ENCODE peak calls at places on chromosome 16, in eight cellular contexts. One of them, this sample, is unnamed.

GRCh38 chr16:30485818-30486436 is 13.4 kb downstream of the ITGAL start:
- DNase-seq in neuronal stem cell: no peak
- DNase-seq in mammary epithelial cell: no peak
- DNase-seq in tibial nerve: no peak
- DNase-seq in OCI-LY7: no peak
- DNase-seq in natural killer cell treated with Interleukin-12 subunit alpha and Interleukin-12 subunit beta and Interleukin-15 and Interleukin-18, amount 100 ng/mL, for 72 hours: no peak
- DNase-seq in IMR-90: peak
- DNase-seq in HFFc6: no peak
- DNase-seq in this sample: no peak

GRCh38 chr16:9330036-9330545 is 238.6 kb downstream of the HAPSTR1 start:
- DNase-seq in IMR-90: no peak
- DNase-seq in tibial nerve: no peak
- DNase-seq in HFFc6: no peak
- DNase-seq in natural killer cell treated with Interleukin-12 subunit alpha and Interleukin-12 subunit beta and Interleukin-15 and Interleukin-18, amount 100 ng/mL, for 72 hours: no peak
- DNase-seq in mammary epithelial cell: no peak
- DNase-seq in neuronal stem cell: no peak
- DNase-seq in OCI-LY7: no peak
- DNase-seq in this sample: no peak

GRCh38 chr16:56558024-56558747 is 6.7 kb upstream of the MT4 start:
- DNase-seq in tibial nerve: no peak
- DNase-seq in natural killer cell treated with Interleukin-12 subunit alpha and Interleukin-12 subunit beta and Interleukin-15 and Interleukin-18, amount 100 ng/mL, for 72 hours: no peak
- DNase-seq in mammary epithelial cell: peak
- DNase-seq in neuronal stem cell: no peak
- DNase-seq in HFFc6: peak
- DNase-seq in OCI-LY7: no peak
- DNase-seq in IMR-90: peak
- DNase-seq in this sample: no peak

GRCh38 chr16:1290860-1291575 is 18.4 kb upstream of the UBE2I start:
- DNase-seq in natural killer cell treated with Interleukin-12 subunit alpha and Interleukin-12 subunit beta and Interleukin-15 and Interleukin-18, amount 100 ng/mL, for 72 hours: no peak
- DNase-seq in neuronal stem cell: no peak
- DNase-seq in IMR-90: no peak
- DNase-seq in mammary epithelial cell: no peak
- DNase-seq in tibial nerve: no peak
- DNase-seq in OCI-LY7: no peak
- DNase-seq in HFFc6: no peak
- DNase-seq in this sample: no peak

GRCh38 chr16:30996324-30996999 is 11.5 kb downstream of the HSD3B7 start:
- DNase-seq in IMR-90: no peak
- DNase-seq in tibial nerve: no peak
- DNase-seq in mammary epithelial cell: no peak
- DNase-seq in natural killer cell treated with Interleukin-12 subunit alpha and Interleukin-12 subunit beta and Interleukin-15 and Interleukin-18, amount 100 ng/mL, for 72 hours: no peak
- DNase-seq in HFFc6: no peak
- DNase-seq in OCI-LY7: peak
- DNase-seq in neuronal stem cell: no peak
- DNase-seq in this sample: no peak

GRCh38 chr16:89195521-89196171 is 4.7 kb downstream of the SLC22A31 start:
- DNase-seq in HFFc6: no peak
- DNase-seq in IMR-90: no peak
- DNase-seq in natural killer cell treated with Interleukin-12 subunit alpha and Interleukin-12 subunit beta and Interleukin-15 and Interleukin-18, amount 100 ng/mL, for 72 hours: no peak
- DNase-seq in tibial nerve: no peak
- DNase-seq in OCI-LY7: no peak
- DNase-seq in mammary epithelial cell: no peak
- DNase-seq in neuronal stem cell: no peak
- DNase-seq in this sample: no peak

GRCh38 chr16:57017251-57017650 is 27.9 kb downstream of the NLRC5 start:
- DNase-seq in OCI-LY7: no peak
- DNase-seq in IMR-90: peak
- DNase-seq in neuronal stem cell: no peak
- DNase-seq in natural killer cell treated with Interleukin-12 subunit alpha and Interleukin-12 subunit beta and Interleukin-15 and Interleukin-18, amount 100 ng/mL, for 72 hours: peak
- DNase-seq in mammary epithelial cell: no peak
- DNase-seq in HFFc6: no peak
- DNase-seq in tibial nerve: no peak
- DNase-seq in this sample: no peak

GRCh38 chr16:82612263-82612662 is 14.5 kb upstream of the CDH13 start:
- DNase-seq in OCI-LY7: no peak
- DNase-seq in natural killer cell treated with Interleukin-12 subunit alpha and Interleukin-12 subunit beta and Interleukin-15 and Interleukin-18, amount 100 ng/mL, for 72 hours: no peak
- DNase-seq in neuronal stem cell: no peak
- DNase-seq in mammary epithelial cell: no peak
- DNase-seq in tibial nerve: no peak
- DNase-seq in IMR-90: no peak
- DNase-seq in HFFc6: no peak
- DNase-seq in this sample: no peak

GRCh38 chr16:73323880-73324279 is 276.0 kb upstream of the ZFHX3 start:
- DNase-seq in HFFc6: no peak
- DNase-seq in OCI-LY7: no peak
- DNase-seq in tibial nerve: peak
- DNase-seq in IMR-90: no peak
- DNase-seq in natural killer cell treated with Interleukin-12 subunit alpha and Interleukin-12 subunit beta and Interleukin-15 and Interleukin-18, amount 100 ng/mL, for 72 hours: no peak
- DNase-seq in neuronal stem cell: no peak
- DNase-seq in mammary epithelial cell: no peak
- DNase-seq in this sample: no peak

GRCh38 chr16:69105501-69106361 is at the start of gene HAS3:
- DNase-seq in HFFc6: peak
- DNase-seq in IMR-90: peak
- DNase-seq in mammary epithelial cell: peak
- DNase-seq in OCI-LY7: peak
- DNase-seq in neuronal stem cell: peak
- DNase-seq in tibial nerve: no peak
- DNase-seq in natural killer cell treated with Interleukin-12 subunit alpha and Interleukin-12 subunit beta and Interleukin-15 and Interleukin-18, amount 100 ng/mL, for 72 hours: no peak
- DNase-seq in this sample: no peak

GRCh38 chr16:21667575-21667974 is 3.8 kb downstream of the OTOA start:
- DNase-seq in natural killer cell treated with Interleukin-12 subunit alpha and Interleukin-12 subunit beta and Interleukin-15 and Interleukin-18, amount 100 ng/mL, for 72 hours: no peak
- DNase-seq in mammary epithelial cell: no peak
- DNase-seq in IMR-90: no peak
- DNase-seq in tibial nerve: no peak
- DNase-seq in HFFc6: no peak
- DNase-seq in OCI-LY7: no peak
- DNase-seq in neuronal stem cell: no peak
- DNase-seq in this sample: no peak

GRCh38 chr16:22712471-22712870 is 101.5 kb upstream of the HS3ST2 start:
- DNase-seq in natural killer cell treated with Interleukin-12 subunit alpha and Interleukin-12 subunit beta and Interleukin-15 and Interleukin-18, amount 100 ng/mL, for 72 hours: no peak
- DNase-seq in neuronal stem cell: no peak
- DNase-seq in tibial nerve: no peak
- DNase-seq in HFFc6: no peak
- DNase-seq in IMR-90: no peak
- DNase-seq in mammary epithelial cell: no peak
- DNase-seq in OCI-LY7: no peak
- DNase-seq in this sample: no peak

GRCh38 chr16:2518823-2519710 is 1.1 kb upstream of the AMDHD2 start:
- DNase-seq in OCI-LY7: no peak
- DNase-seq in mammary epithelial cell: no peak
- DNase-seq in IMR-90: no peak
- DNase-seq in HFFc6: no peak
- DNase-seq in tibial nerve: no peak
- DNase-seq in neuronal stem cell: no peak
- DNase-seq in natural killer cell treated with Interleukin-12 subunit alpha and Interleukin-12 subunit beta and Interleukin-15 and Interleukin-18, amount 100 ng/mL, for 72 hours: no peak
- DNase-seq in this sample: no peak

GRCh38 chr16:2033057-2033911 is 6.6 kb downstream of the NHERF2 start:
- DNase-seq in OCI-LY7: no peak
- DNase-seq in IMR-90: peak
- DNase-seq in mammary epithelial cell: peak
- DNase-seq in HFFc6: peak
- DNase-seq in natural killer cell treated with Interleukin-12 subunit alpha and Interleukin-12 subunit beta and Interleukin-15 and Interleukin-18, amount 100 ng/mL, for 72 hours: no peak
- DNase-seq in tibial nerve: peak
- DNase-seq in neuronal stem cell: no peak
- DNase-seq in this sample: no peak

GRCh38 chr16:28168991-28169554 is 42.7 kb downstream of the XPO6 start:
- DNase-seq in mammary epithelial cell: no peak
- DNase-seq in IMR-90: no peak
- DNase-seq in tibial nerve: no peak
- DNase-seq in HFFc6: no peak
- DNase-seq in OCI-LY7: no peak
- DNase-seq in neuronal stem cell: no peak
- DNase-seq in natural killer cell treated with Interleukin-12 subunit alpha and Interleukin-12 subunit beta and Interleukin-15 and Interleukin-18, amount 100 ng/mL, for 72 hours: no peak
- DNase-seq in this sample: no peak

GRCh38 chr16:425740-426114 is 278 bp downstream of the RAB11FIP3 start:
- DNase-seq in natural killer cell treated with Interleukin-12 subunit alpha and Interleukin-12 subunit beta and Interleukin-15 and Interleukin-18, amount 100 ng/mL, for 72 hours: no peak
- DNase-seq in mammary epithelial cell: no peak
- DNase-seq in tibial nerve: no peak
- DNase-seq in neuronal stem cell: no peak
- DNase-seq in IMR-90: no peak
- DNase-seq in OCI-LY7: no peak
- DNase-seq in HFFc6: no peak
- DNase-seq in this sample: no peak

This sample was measured in omental fat pad.